ENCODE peak calls at places on chromosomes 3 and 15, in four cellular contexts. P is HAP-1, N is Panc1, L is fibroblast of the aortic adventitia. Z is an unnamed sample.
A peak's percentile ranks its signal among the peaks of the same experiment; 100 is the strongest.

GRCh38 chr3:37963635-37964034 is 27.0 kb upstream of the VILL start:
- DNase-seq in P (no peak), N (no peak), L (no peak), Z (no peak)

GRCh38 chr15:27805261-27806220 is 293.6 kb downstream of the OCA2 start:
- DNase-seq in P (no peak), N (no peak), L (no peak), Z (no peak)

GRCh38 chr3:184180165-184180564 is 5.5 kb downstream of the AP2M1 start:
- DNase-seq in P (no peak), N (no peak), L (peak; percentile 78), Z (no peak)

GRCh38 chr3:188025555-188025954 is 128.4 kb upstream of the LPP start:
- DNase-seq in P (no peak), N (no peak), L (no peak), Z (no peak)

GRCh38 chr15:50148362-50148963 is 29.4 kb upstream of the ATP8B4 start:
- DNase-seq in P (peak; percentile 95), N (peak; percentile 43), L (peak; percentile 83), Z (no peak)

GRCh38 chr3:157467165-157467564 is 30.5 kb downstream of the PTX3 start:
- DNase-seq in P (no peak), N (no peak), L (peak; percentile 73), Z (no peak)

GRCh38 chr3:112303811-112304325 is 9.9 kb upstream of the SLC9C1 start:
- DNase-seq in P (peak; percentile 38), N (no peak), L (peak; percentile 45), Z (no peak)

GRCh38 chr15:40441012-40441735 is 421 bp downstream of the BAHD1 start:
- DNase-seq in P (no peak), N (no peak), L (no peak), Z (no peak)

GRCh38 chr3:61663728-61664492 is 102.5 kb downstream of the PTPRG start:
- DNase-seq in P (no peak), N (no peak), L (peak; percentile 99), Z (no peak)

GRCh38 chr15:72047020-72047419 is 70.9 kb downstream of the MYO9A start:
- DNase-seq in P (no peak), N (no peak), L (peak; percentile 45), Z (no peak)

GRCh38 chr3:152295834-152296233 is 27.1 kb downstream of the MBNL1 start:
- DNase-seq in P (no peak), N (no peak), L (no peak), Z (no peak)

GRCh38 chr15:84079885-84080777 is 155.4 kb upstream of the GOLGA6L4 start:
- DNase-seq in P (peak; percentile 66), N (no peak), L (peak; percentile 3), Z (no peak)

GRCh38 chr3:12643010-12643380 is 20.9 kb downstream of the RAF1 start:
- DNase-seq in P (peak; percentile 75), N (no peak), L (no peak), Z (no peak)

GRCh38 chr15:51737538-51738305 is at the start of gene LYSMD2:
- DNase-seq in P (no peak), N (no peak), L (no peak), Z (peak; percentile 76)

GRCh38 chr3:134471521-134472193 is 14.1 kb downstream of the ANAPC13 start:
- DNase-seq in P (no peak), N (no peak), L (peak; percentile 62), Z (no peak)

GRCh38 chr15:96338772-96339661 is 8.5 kb downstream of the NR2F2 start:
- DNase-seq in P (no peak), N (no peak), L (peak; percentile 46), Z (no peak)

GRCh38 chr15:96341465-96342142 is 11.1 kb downstream of the NR2F2 start:
- DNase-seq in P (no peak), N (no peak), L (no peak), Z (peak; percentile 73)

GRCh38 chr15:96340611-96341464 is 10.3 kb downstream of the NR2F2 start:
- DNase-seq in P (no peak), N (no peak), L (peak; percentile 66), Z (peak; percentile 73)

GRCh38 chr15:96339662-96340347 is 9.3 kb downstream of the NR2F2 start:
- DNase-seq in P (no peak), N (no peak), L (peak; percentile 47), Z (no peak)

DNA sequence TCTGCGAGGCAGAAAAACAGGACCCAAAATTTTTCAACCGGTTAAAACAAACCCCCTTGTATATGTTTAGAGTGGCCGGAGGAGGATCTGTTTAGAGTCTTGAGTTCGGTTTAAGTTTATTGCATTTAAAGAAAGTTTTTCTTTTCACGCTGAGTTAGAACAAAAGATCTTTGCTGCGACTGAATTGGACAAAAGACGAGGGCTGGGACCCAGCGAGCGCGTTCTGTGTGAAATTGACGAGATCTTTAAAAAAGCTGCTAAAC is 9.8 kb downstream of the NR2F2 start:
- DNase-seq in P (no peak), N (no peak), L (no peak), Z (no peak)
- H3K4me3 ChIP-seq in P (no peak overlapping the region), N (peak overlapping the region; percentile 74), L (peak overlapping the region; percentile 96), Z (peak overlapping the region; percentile 94)

GRCh38 chr3:135982404-135982761 is 16.9 kb downstream of the PPP2R3A start:
- DNase-seq in P (no peak), N (no peak), L (no peak), Z (no peak)

GRCh38 chr3:135981701-135982403 is 16.3 kb downstream of the PPP2R3A start:
- DNase-seq in P (no peak), N (no peak), L (no peak), Z (no peak)

GRCh38 chr3:135987647-135988046 is 22.1 kb downstream of the PPP2R3A start:
- DNase-seq in P (no peak), N (no peak), L (no peak), Z (no peak)

GRCh38 chr3:135980343-135980742 is 14.8 kb downstream of the PPP2R3A start:
- DNase-seq in P (no peak), N (no peak), L (no peak), Z (no peak)

DNA sequence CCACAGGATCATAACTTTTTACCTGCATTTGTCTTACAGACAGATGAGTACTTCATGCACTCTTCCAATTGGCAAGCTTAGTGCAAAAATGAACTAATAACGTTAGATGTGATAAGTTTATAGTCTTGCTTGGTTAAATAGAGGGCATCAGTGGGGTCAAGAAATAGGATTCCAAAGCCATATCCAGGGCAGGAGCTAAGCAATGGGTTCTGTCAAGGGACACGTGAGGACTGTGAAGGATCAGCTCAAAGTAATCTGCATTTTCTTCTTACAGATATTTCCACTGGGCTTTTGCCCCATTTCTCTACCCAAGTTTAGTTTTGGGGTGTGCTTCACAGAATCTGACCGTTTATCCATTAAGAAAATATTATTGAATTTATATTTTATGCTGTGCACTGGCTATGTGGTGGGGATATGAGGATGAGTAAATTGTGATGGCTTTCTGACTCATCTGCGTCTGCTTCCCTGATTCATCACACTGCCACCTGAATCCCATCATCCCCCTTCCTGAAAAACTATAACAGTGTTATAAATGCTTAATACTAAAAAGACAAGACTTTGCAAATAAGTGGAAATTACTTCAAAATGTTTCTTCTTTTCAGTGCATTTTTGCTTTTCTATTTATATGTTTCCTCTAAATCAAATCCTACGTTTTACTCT is 17.5 kb downstream of the PPP2R3A start:
- DNase-seq in P (no peak), N (peak; percentile 64), L (peak; percentile 17), Z (no peak)
- H3K4me3 ChIP-seq in P (no peak overlapping the region), N (no peak overlapping the region), L (no peak overlapping the region), Z (no peak overlapping the region)

GRCh38 chr3:50620846-50621245 is 3.9 kb downstream of the MAPKAPK3 start:
- DNase-seq in P (no peak), N (no peak), L (peak; percentile 30), Z (no peak)
- H3K4me3 ChIP-seq in P (no peak overlapping the region), N (no peak overlapping the region), L (no peak overlapping the region), Z (no peak overlapping the region)

GRCh38 chr3:120909602-120909878 is 1.5 kb downstream of the STXBP5L start:
- DNase-seq in P (no peak), N (no peak), L (no peak), Z (no peak)
- H3K4me3 ChIP-seq in P (no peak overlapping the region), N (no peak overlapping the region), L (no peak overlapping the region), Z (peak overlapping the region; percentile 72)

GRCh38 chr15:47184003-47184404 is 533.3 kb upstream of the SEMA6D start:
- DNase-seq in P (no peak), N (no peak), L (no peak), Z (no peak)

GRCh38 chr15:47186071-47186470 is 531.2 kb upstream of the SEMA6D start:
- DNase-seq in P (no peak), N (no peak), L (no peak), Z (no peak)

GRCh38 chr15:47184405-47185221 is 532.7 kb upstream of the SEMA6D start:
- DNase-seq in P (no peak), N (no peak), L (no peak), Z (no peak)

GRCh38 chr15:47182818-47183217 is 534.5 kb upstream of the SEMA6D start:
- DNase-seq in P (no peak), N (no peak), L (no peak), Z (no peak)

GRCh38 chr15:47185222-47185800 is 532.0 kb upstream of the SEMA6D start:
- DNase-seq in P (no peak), N (no peak), L (no peak), Z (no peak)
- H3K4me3 ChIP-seq in P (no peak overlapping the region), N (peak overlapping the region; percentile 36), L (no peak overlapping the region), Z (peak overlapping the region; percentile 71)

GRCh38 chr15:66706225-66706732 is 4.2 kb downstream of the SMAD6 start:
- DNase-seq in P (no peak), N (no peak), L (peak; percentile 65), Z (no peak)
- H3K4me3 ChIP-seq in P (no peak overlapping the region), N (peak overlapping the region; percentile 91), L (peak overlapping the region; percentile 91), Z (peak overlapping the region; percentile 93)

GRCh38 chr15:69904296-69904560 is 193.5 kb downstream of the TLE3 start:
- DNase-seq in P (no peak), N (no peak), L (no peak), Z (no peak)

GRCh38 chr15:69898243-69898642 is 199.5 kb downstream of the TLE3 start:
- DNase-seq in P (no peak), N (no peak), L (no peak), Z (no peak)

GRCh38 chr15:69906256-69907185 is 191.2 kb downstream of the TLE3 start:
- DNase-seq in P (peak; percentile 95), N (no peak), L (no peak), Z (no peak)

GRCh38 chr15:69903476-69904295 is 194.0 kb downstream of the TLE3 start:
- DNase-seq in P (no peak), N (no peak), L (peak; percentile 31), Z (no peak)

DNA sequence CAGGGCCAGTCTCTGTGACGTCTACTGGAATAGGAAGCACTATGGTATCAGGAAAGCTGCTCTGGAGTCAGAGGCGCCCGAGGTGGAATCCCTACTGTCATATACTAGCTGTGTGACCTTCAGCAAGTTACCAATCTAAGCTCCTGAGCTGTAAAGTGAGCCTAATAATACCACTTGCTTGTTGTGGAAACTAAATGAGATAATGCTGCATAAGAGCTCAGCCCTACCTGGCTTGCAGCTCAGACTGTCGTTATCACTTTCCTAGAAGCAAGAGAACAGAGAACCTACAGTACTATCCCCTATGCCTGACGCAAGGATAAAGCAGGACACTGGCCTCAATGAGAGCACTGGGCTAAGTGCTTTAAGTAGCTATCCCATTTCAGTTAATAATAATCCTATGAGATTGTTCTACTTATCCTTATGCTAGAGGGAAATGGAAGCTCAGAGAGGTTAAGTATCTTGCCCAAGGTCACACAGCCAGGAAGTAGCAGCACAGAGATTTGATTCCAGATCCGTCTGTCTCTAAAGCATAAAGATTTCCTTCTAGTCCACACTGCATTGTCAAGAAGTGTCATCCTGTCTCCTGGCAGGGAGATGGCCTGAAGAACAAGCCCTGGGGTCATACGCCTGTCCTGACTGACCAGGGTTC is 195.2 kb downstream of the TLE3 start:
- DNase-seq in P (no peak), N (no peak), L (no peak), Z (no peak)
- H3K4me3 ChIP-seq in P (no peak overlapping the region), N (no peak overlapping the region), L (no peak overlapping the region), Z (no peak overlapping the region)